ENCODE peak calls at places on chromosome 14, in five cellular contexts. H is HFF-Myc; S is PC-9; P is H1; Z is activated CD4-positive, alpha-beta T cell treated with anti-CD3 and anti-CD28 coated beads for 24 hours. Q is an unnamed sample.

GRCh38 chr14:81275305-81275950 is 54.7 kb upstream of the GTF2A1 start:
- DNase-seq in H (no peak), S (no peak), P (no peak), Z (no peak), Q (no peak)

GRCh38 chr14:58815046-58815701 is 177.4 kb downstream of the DACT1 start:
- DNase-seq in H (no peak), S (no peak), P (no peak), Z (no peak), Q (no peak)

GRCh38 chr14:20489093-20489994 is 16.0 kb upstream of the RNASE10 start:
- DNase-seq in H (no peak), S (peak; percentile 45), P (no peak), Z (no peak), Q (no peak)

GRCh38 chr14:36652542-36653201 is 9.0 kb upstream of the PAX9 start:
- DNase-seq in H (no peak), S (no peak), P (no peak), Z (no peak), Q (no peak)

GRCh38 chr14:34376868-34377267 is 85.2 kb downstream of the SPTSSA start:
- DNase-seq in H (no peak), S (no peak), P (no peak), Z (no peak), Q (no peak)

GRCh38 chr14:91230363-91231035 is 14.0 kb downstream of the GPR68 start:
- DNase-seq in H (no peak), S (no peak), P (no peak), Z (no peak), Q (no peak)

GRCh38 chr14:54781936-54782802 is 120.5 kb downstream of the GCH1 start:
- DNase-seq in H (no peak), S (no peak), P (no peak), Z (no peak), Q (no peak)

GRCh38 chr14:24425704-24426103 is 3.8 kb downstream of the CBLN3 start:
- DNase-seq in H (no peak), S (peak; percentile 52), P (no peak), Z (no peak), Q (no peak)

GRCh38 chr14:89357655-89358297 is 59.3 kb downstream of the FOXN3 start:
- DNase-seq in H (no peak), S (no peak), P (no peak), Z (no peak), Q (no peak)

GRCh38 chr14:89493877-89494634 is 77.0 kb upstream of the FOXN3 start:
- DNase-seq in H (no peak), S (no peak), P (no peak), Z (no peak), Q (no peak)

GRCh38 chr14:29140059-29140458 is 373.5 kb downstream of the FOXG1 start:
- DNase-seq in H (no peak), S (no peak), P (no peak), Z (no peak), Q (no peak)

GRCh38 chr14:37142835-37143499 is 29.4 kb downstream of the SLC25A21 start:
- DNase-seq in H (no peak), S (no peak), P (no peak), Z (no peak), Q (no peak)

GRCh38 chr14:49940805-49941421 is 48.0 kb downstream of the ARF6 start:
- DNase-seq in H (no peak), S (peak; percentile 85), P (no peak), Z (no peak), Q (no peak)

GRCh38 chr14:55583942-55584468 is 4.0 kb downstream of the KTN1 start:
- DNase-seq in H (no peak), S (peak; percentile 39), P (no peak), Z (no peak), Q (no peak)

GRCh38 chr14:34502826-34503225 is 36.7 kb downstream of the EAPP start:
- DNase-seq in H (no peak), S (no peak), P (no peak), Z (no peak), Q (no peak)

GRCh38 chr14:100904307-100905019 is 941 bp upstream of the RTL1 start:
- DNase-seq in H (no peak), S (no peak), P (no peak), Z (no peak), Q (no peak)

GRCh38 chr14:90453401-90453951 is 56.6 kb downstream of the CALM1 start:
- DNase-seq in H (no peak), S (no peak), P (no peak), Z (no peak), Q (no peak)

GRCh38 chr14:64244279-64244678 is 49.9 kb downstream of the ESR2 start:
- DNase-seq in H (no peak), S (no peak), P (no peak), Z (no peak), Q (no peak)

GRCh38 chr14:94328196-94328595 is 5.1 kb upstream of the SERPINA6 start:
- DNase-seq in H (no peak), S (no peak), P (no peak), Z (no peak), Q (no peak)

GRCh38 chr14:103190731-103191130 is 67.5 kb downstream of the TNFAIP2 start:
- DNase-seq in H (no peak), S (no peak), P (no peak), Z (no peak), Q (no peak)

GRCh38 chr14:55929136-55929535 is 189.1 kb upstream of the PELI2 start:
- DNase-seq in H (no peak), S (no peak), P (no peak), Z (no peak), Q (no peak)

GRCh38 chr14:98182385-98183055 is 1089.5 kb downstream of the BCL11B start:
- DNase-seq in H (no peak), S (no peak), P (no peak), Z (no peak), Q (peak; percentile 43)

GRCh38 chr14:22460461-22461195 is 128.4 kb downstream of the DAD1 start:
- DNase-seq in H (no peak), S (no peak), P (no peak), Z (no peak), Q (no peak)

GRCh38 chr14:28709571-28710305 is 56.8 kb upstream of the FOXG1 start:
- DNase-seq in H (no peak), S (no peak), P (no peak), Z (no peak), Q (no peak)

GRCh38 chr14:81433378-81433777 is 33.3 kb upstream of the STON2 start:
- DNase-seq in H (no peak), S (no peak), P (no peak), Z (no peak), Q (no peak)

GRCh38 chr14:105508069-105508468 is 17.0 kb downstream of the TEDC1 start:
- DNase-seq in H (no peak), S (no peak), P (no peak), Z (no peak), Q (no peak)

GRCh38 chr14:72513994-72514659 is 379.8 kb downstream of the DPF3 start:
- DNase-seq in H (peak; percentile 26), S (no peak), P (no peak), Z (no peak), Q (no peak)

GRCh38 chr14:53168786-53169185 is 15.7 kb upstream of the DDHD1 start:
- DNase-seq in H (no peak), S (no peak), P (no peak), Z (no peak), Q (no peak)

GRCh38 chr14:94936411-94936892 is 166.5 kb upstream of the GSC start:
- DNase-seq in H (peak; percentile 2), S (no peak), P (no peak), Z (no peak), Q (no peak)

GRCh38 chr14:33589334-33589733 is 361.5 kb downstream of the EGLN3 start:
- DNase-seq in H (no peak), S (peak; percentile 90), P (no peak), Z (no peak), Q (peak; percentile 87)

GRCh38 chr14:90671382-90671781 is 144.8 kb downstream of the TTC7B start:
- DNase-seq in H (no peak), S (no peak), P (no peak), Z (no peak), Q (no peak)